ENCODE peak calls at places on chromosomes 4 and X, in five cellular contexts. A, V, H, U and T are unnamed samples.
A peak's percentile ranks its signal among the peaks of the same experiment; 100 is the strongest.

GRCh38 chr4:120466429-120466828 is 399.8 kb upstream of the MAD2L1 start:
- DNase-seq in A (no peak), V (no peak), H (peak; percentile 31), U (no peak), T (no peak)

GRCh38 chr4:48025005-48025404 is 8.4 kb downstream of the NIPAL1 start:
- DNase-seq in A (no peak), V (no peak), H (no peak), U (no peak), T (no peak)

GRCh38 chr4:106316773-106317409 is 541 bp downstream of the AIMP1 start:
- DNase-seq in A (no peak), V (peak; percentile 10), H (no peak), U (no peak), T (no peak)

GRCh38 chrX:71489540-71489939 is 43.4 kb upstream of the OGT start:
- DNase-seq in A (no peak), V (no peak), H (no peak), U (no peak), T (no peak)

GRCh38 chr4:6562931-6563901 is 11.8 kb upstream of the MAN2B2 start:
- DNase-seq in A (peak; percentile 43), V (peak; percentile 56), H (no peak), U (no peak), T (no peak)

GRCh38 chr4:25131396-25131795 is 28.9 kb downstream of the SEPSECS start:
- DNase-seq in A (no peak), V (no peak), H (no peak), U (no peak), T (no peak)

GRCh38 chr4:184313710-184314659 is 96.3 kb upstream of the ENPP6 start:
- DNase-seq in A (no peak), V (no peak), H (no peak), U (peak; percentile 94), T (no peak)

GRCh38 chr4:23260510-23260909 is 567.8 kb downstream of the GBA3 start:
- DNase-seq in A (no peak), V (no peak), H (no peak), U (no peak), T (no peak)

GRCh38 chr4:185408432-185408831 is 11.8 kb downstream of the ANKRD37 start:
- DNase-seq in A (no peak), V (no peak), H (no peak), U (no peak), T (no peak)

GRCh38 chr4:172169871-172170270 is 356.7 kb downstream of the GALNTL6 start:
- DNase-seq in A (no peak), V (no peak), H (no peak), U (no peak), T (no peak)

GRCh38 chr4:28269426-28269825 is 1408.8 kb downstream of the STIM2 start:
- DNase-seq in A (no peak), V (no peak), H (no peak), U (no peak), T (no peak)

GRCh38 chr4:176726803-176727202 is 65.9 kb downstream of the VEGFC start:
- DNase-seq in A (no peak), V (no peak), H (no peak), U (no peak), T (no peak)
- TF ChIP-seq KDM1A in A (no peak), V (no peak), H (no peak), U (no peak), T (no peak)

DNA sequence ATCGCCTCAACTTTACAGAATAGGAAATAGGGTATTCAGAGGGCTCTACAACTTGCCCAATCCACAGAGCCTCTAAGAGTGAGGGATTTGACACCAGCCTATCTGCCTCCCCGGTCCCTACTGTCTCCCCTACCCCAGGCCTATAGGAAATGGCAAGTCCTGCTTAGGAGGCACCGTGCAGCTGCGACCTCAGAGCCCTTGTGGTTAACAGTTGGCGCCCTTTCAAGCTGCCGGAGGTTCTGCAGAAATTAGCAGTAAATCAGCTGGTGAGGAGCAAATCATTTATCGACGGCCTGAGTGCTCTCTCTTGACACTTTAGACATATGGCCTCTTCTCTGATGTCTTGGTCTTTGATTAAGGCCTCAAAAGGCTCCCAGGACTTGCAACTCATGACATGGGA is 96.9 kb downstream of the CLNK start:
- DNase-seq in A (no peak), V (no peak), H (no peak), U (no peak), T (no peak)
- TF ChIP-seq KDM1A in A (no peak), V (no peak), H (no peak), U (no peak), T (no peak)

DNA sequence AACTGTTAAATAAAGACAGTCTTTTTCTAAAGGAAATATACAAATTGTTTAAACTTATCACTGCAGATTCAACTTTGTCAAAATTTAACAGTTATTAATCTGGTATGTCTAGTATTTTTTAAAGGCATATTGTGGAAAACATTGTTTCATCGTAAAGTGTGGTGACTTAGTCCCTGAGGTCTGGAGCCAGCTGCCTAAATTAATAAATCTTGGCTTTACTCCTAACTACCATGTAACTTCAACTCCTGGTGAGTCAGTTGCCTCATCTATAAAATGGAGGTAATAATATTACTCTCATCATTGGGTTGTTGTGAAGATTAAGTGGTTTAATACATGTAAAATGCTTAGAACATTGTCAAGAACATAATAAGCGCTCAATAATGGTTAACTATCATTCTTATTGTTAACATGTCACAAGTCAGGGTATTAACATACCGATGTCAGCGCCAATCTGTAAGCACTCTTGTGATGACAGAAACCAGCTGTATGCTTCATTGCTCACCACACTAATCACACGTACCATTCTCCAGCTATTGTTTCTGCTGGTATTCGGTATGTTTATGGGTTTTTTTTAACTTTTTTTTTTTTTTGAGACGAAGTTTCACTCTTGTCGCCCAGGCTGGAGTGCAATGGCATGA is 14.1 kb upstream of the SMIM43 start:
- DNase-seq in A (no peak), V (no peak), H (no peak), U (no peak), T (no peak)
- TF ChIP-seq KDM1A in A (no peak), V (no peak), H (no peak), U (no peak), T (no peak)

DNA sequence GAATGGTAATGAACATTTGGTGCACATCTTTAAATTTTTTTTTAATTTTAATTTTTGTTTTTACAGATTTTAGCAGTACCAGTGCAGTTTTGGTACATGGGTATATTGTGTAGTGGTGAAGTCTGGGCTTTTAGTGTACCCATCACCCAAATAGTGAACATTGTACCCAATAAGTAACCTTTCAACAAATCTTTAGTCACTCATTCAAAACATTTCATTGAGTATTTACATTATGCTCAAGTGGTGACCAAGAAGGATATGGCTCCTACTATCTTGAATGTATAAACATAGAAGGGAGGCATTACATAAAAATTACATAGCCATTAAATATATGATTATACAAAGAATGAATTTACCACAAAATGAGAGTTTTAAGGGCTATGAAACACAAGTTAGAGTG is 223.3 kb downstream of the SPRY1 start:
- DNase-seq in A (no peak), V (no peak), H (no peak), U (no peak), T (peak; percentile 56)
- TF ChIP-seq KDM1A in A (no peak), V (no peak), H (no peak), U (no peak), T (no peak)

GRCh38 chrX:37956223-37956622 is 50.1 kb upstream of the SYTL5 start:
- DNase-seq in A (no peak), V (no peak), H (no peak), U (no peak), T (no peak)
- TF ChIP-seq KDM1A in A (no peak), V (no peak), H (no peak), U (no peak), T (no peak)

GRCh38 chr4:61068745-61069144 is 131.4 kb upstream of the ADGRL3 start:
- DNase-seq in A (no peak), V (no peak), H (no peak), U (no peak), T (no peak)

GRCh38 chr4:61064636-61065035 is 135.5 kb upstream of the ADGRL3 start:
- DNase-seq in A (no peak), V (no peak), H (no peak), U (no peak), T (no peak)

GRCh38 chr4:61068025-61068424 is 132.1 kb upstream of the ADGRL3 start:
- DNase-seq in A (no peak), V (no peak), H (no peak), U (no peak), T (no peak)

DNA sequence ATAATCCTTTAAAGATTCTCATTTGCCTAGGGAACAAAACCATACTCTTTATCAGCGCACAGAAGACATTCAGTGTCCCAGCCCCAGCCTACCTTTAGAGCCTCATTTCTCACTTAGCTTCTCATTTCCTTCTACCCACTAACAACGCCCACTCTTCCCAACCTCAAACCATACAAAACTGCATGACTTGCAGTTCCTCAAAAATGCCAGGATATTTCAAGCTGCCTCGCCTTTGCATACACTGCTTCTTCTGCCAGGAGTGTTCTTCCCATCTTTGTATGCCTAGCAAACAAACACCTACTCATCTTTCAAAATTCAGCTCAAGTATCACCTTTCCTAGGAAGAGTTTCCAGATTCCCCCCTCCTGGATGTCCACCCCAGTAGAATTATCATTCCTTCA is 129.9 kb upstream of the ADGRL3 start:
- DNase-seq in A (no peak), V (no peak), H (no peak), U (no peak), T (no peak)
- TF ChIP-seq KDM1A in A (no peak), V (no peak), H (no peak), U (no peak), T (no peak)

GRCh38 chr4:17098401-17098800 is 200.0 kb upstream of the LDB2 start:
- DNase-seq in A (no peak), V (no peak), H (no peak), U (no peak), T (no peak)

GRCh38 chr4:17095771-17096170 is 197.3 kb upstream of the LDB2 start:
- DNase-seq in A (no peak), V (no peak), H (no peak), U (no peak), T (no peak)

GRCh38 chr4:17096692-17097091 is 198.2 kb upstream of the LDB2 start:
- DNase-seq in A (no peak), V (no peak), H (no peak), U (no peak), T (no peak)

GRCh38 chr4:17098946-17099345 is 200.5 kb upstream of the LDB2 start:
- DNase-seq in A (no peak), V (no peak), H (no peak), U (no peak), T (no peak)

GRCh38 chr4:17097369-17097768 is 198.9 kb upstream of the LDB2 start:
- DNase-seq in A (no peak), V (no peak), H (no peak), U (no peak), T (no peak)
- TF ChIP-seq KDM1A in A (no peak), V (no peak), H (no peak), U (no peak), T (no peak)

DNA sequence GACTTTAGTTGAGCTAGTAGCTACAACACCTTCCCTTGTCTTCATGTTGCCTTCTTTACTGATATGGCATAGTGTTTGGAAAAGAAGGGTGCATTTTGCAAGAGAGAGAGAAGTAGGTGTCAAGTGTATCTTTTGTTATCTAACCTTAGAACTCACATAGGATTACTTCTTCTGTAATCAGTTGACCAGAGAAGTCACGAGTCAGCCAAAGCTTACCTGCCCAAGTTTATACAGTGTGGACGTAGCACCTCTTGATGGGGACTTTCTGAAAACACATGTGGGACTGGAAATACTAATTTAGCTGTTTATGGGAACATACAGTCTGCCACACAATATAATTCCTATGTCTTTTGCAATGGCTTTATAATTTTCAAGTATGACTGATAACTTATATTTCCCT is 56.0 kb downstream of the UGT8 start:
- DNase-seq in A (no peak), V (no peak), H (no peak), U (no peak), T (no peak)
- TF ChIP-seq KDM1A in A (no peak), V (no peak), H (no peak), U (no peak), T (no peak)

GRCh38 chr4:95637047-95637600 is 88.4 kb upstream of the UNC5C start:
- DNase-seq in A (peak; percentile 13), V (no peak), H (no peak), U (no peak), T (no peak)
- TF ChIP-seq KDM1A in A (no peak), V (no peak), H (no peak), U (no peak), T (no peak)